ENCODE peak calls at places on chromosomes 11 and 22, in eight cellular contexts. One of them, this sample, is unnamed.

GRCh38 chr11:102666331-102666957 is 39.1 kb downstream of the MMP27 start:
- DNase-seq in ecto neural progenitor cell: no peak
- DNase-seq in RPMI8226: peak
- DNase-seq in KG1: no peak
- DNase-seq in colonic mucosa: peak
- DNase-seq in hippocampal formation: no peak
- DNase-seq in anterior cingulate cortex: no peak
- DNase-seq in B cell: no peak
- DNase-seq in this sample: no peak

GRCh38 chr11:119373917-119374631 is 7.4 kb downstream of the USP2 start:
- DNase-seq in KG1: no peak
- DNase-seq in colonic mucosa: peak
- DNase-seq in B cell: peak
- DNase-seq in anterior cingulate cortex: peak
- DNase-seq in hippocampal formation: peak
- DNase-seq in RPMI8226: peak
- DNase-seq in ecto neural progenitor cell: peak
- DNase-seq in this sample: peak

GRCh38 chr22:29149841-29150555 is 55.7 kb upstream of the EMID1 start:
- DNase-seq in anterior cingulate cortex: peak
- DNase-seq in hippocampal formation: peak
- DNase-seq in KG1: no peak
- DNase-seq in colonic mucosa: no peak
- DNase-seq in B cell: no peak
- DNase-seq in ecto neural progenitor cell: peak
- DNase-seq in RPMI8226: no peak
- DNase-seq in this sample: no peak

GRCh38 chr11:129023968-129024676 is 81.5 kb upstream of the TP53AIP1 start:
- DNase-seq in RPMI8226: peak
- DNase-seq in KG1: no peak
- DNase-seq in hippocampal formation: no peak
- DNase-seq in anterior cingulate cortex: peak
- DNase-seq in colonic mucosa: peak
- DNase-seq in ecto neural progenitor cell: peak
- DNase-seq in B cell: no peak
- DNase-seq in this sample: no peak

GRCh38 chr11:2769779-2770555 is 70.2 kb upstream of the KCNQ1OT1 start:
- DNase-seq in RPMI8226: no peak
- DNase-seq in colonic mucosa: peak
- DNase-seq in hippocampal formation: no peak
- DNase-seq in B cell: no peak
- DNase-seq in KG1: no peak
- DNase-seq in anterior cingulate cortex: no peak
- DNase-seq in ecto neural progenitor cell: peak
- DNase-seq in this sample: peak

GRCh38 chr22:24805790-24806662 is at the start of gene SGSM1:
- DNase-seq in B cell: peak
- DNase-seq in KG1: peak
- DNase-seq in ecto neural progenitor cell: peak
- DNase-seq in RPMI8226: peak
- DNase-seq in anterior cingulate cortex: peak
- DNase-seq in hippocampal formation: peak
- DNase-seq in colonic mucosa: peak
- DNase-seq in this sample: peak

GRCh38 chr11:122788781-122789535 is 49.3 kb upstream of the CRTAM start:
- DNase-seq in anterior cingulate cortex: no peak
- DNase-seq in colonic mucosa: no peak
- DNase-seq in hippocampal formation: no peak
- DNase-seq in B cell: no peak
- DNase-seq in ecto neural progenitor cell: no peak
- DNase-seq in RPMI8226: no peak
- DNase-seq in KG1: no peak
- DNase-seq in this sample: no peak

GRCh38 chr11:117328414-117329010 is 858 bp downstream of the CEP164 start:
- DNase-seq in hippocampal formation: no peak
- DNase-seq in colonic mucosa: peak
- DNase-seq in anterior cingulate cortex: no peak
- DNase-seq in KG1: no peak
- DNase-seq in ecto neural progenitor cell: peak
- DNase-seq in RPMI8226: peak
- DNase-seq in B cell: no peak
- DNase-seq in this sample: no peak

GRCh38 chr22:22907551-22908494 is 20.2 kb downstream of the IGLL5 start:
- DNase-seq in KG1: no peak
- DNase-seq in ecto neural progenitor cell: no peak
- DNase-seq in RPMI8226: no peak
- DNase-seq in hippocampal formation: no peak
- DNase-seq in B cell: no peak
- DNase-seq in colonic mucosa: no peak
- DNase-seq in anterior cingulate cortex: no peak
- DNase-seq in this sample: no peak

GRCh38 chr11:2468363-2469240 is 23.8 kb downstream of the KCNQ1 start:
- DNase-seq in anterior cingulate cortex: no peak
- DNase-seq in RPMI8226: no peak
- DNase-seq in ecto neural progenitor cell: no peak
- DNase-seq in KG1: no peak
- DNase-seq in colonic mucosa: peak
- DNase-seq in hippocampal formation: no peak
- DNase-seq in B cell: peak
- DNase-seq in this sample: no peak

GRCh38 chr22:20946080-20946986 is 20.7 kb upstream of the AIFM3 start:
- DNase-seq in B cell: no peak
- DNase-seq in colonic mucosa: no peak
- DNase-seq in ecto neural progenitor cell: no peak
- DNase-seq in KG1: no peak
- DNase-seq in anterior cingulate cortex: no peak
- DNase-seq in hippocampal formation: no peak
- DNase-seq in RPMI8226: no peak
- DNase-seq in this sample: no peak

GRCh38 chr11:612201-612960 is 3.4 kb downstream of the IRF7 start:
- DNase-seq in ecto neural progenitor cell: no peak
- DNase-seq in KG1: no peak
- DNase-seq in B cell: no peak
- DNase-seq in RPMI8226: no peak
- DNase-seq in hippocampal formation: no peak
- DNase-seq in anterior cingulate cortex: no peak
- DNase-seq in colonic mucosa: peak
- DNase-seq in this sample: peak

GRCh38 chr11:40722179-40722795 is 737.2 kb downstream of the LRRC4C start:
- DNase-seq in B cell: no peak
- DNase-seq in anterior cingulate cortex: no peak
- DNase-seq in ecto neural progenitor cell: peak
- DNase-seq in RPMI8226: peak
- DNase-seq in colonic mucosa: no peak
- DNase-seq in KG1: no peak
- DNase-seq in hippocampal formation: no peak
- DNase-seq in this sample: peak

GRCh38 chr22:29195118-29195963 is 10.4 kb upstream of the EMID1 start:
- DNase-seq in KG1: no peak
- DNase-seq in ecto neural progenitor cell: peak
- DNase-seq in B cell: no peak
- DNase-seq in hippocampal formation: no peak
- DNase-seq in colonic mucosa: no peak
- DNase-seq in RPMI8226: no peak
- DNase-seq in anterior cingulate cortex: no peak
- DNase-seq in this sample: no peak

GRCh38 chr11:56841210-56841810 is 92.8 kb upstream of the OR9G4 start:
- DNase-seq in anterior cingulate cortex: peak
- DNase-seq in RPMI8226: peak
- DNase-seq in ecto neural progenitor cell: peak
- DNase-seq in KG1: peak
- DNase-seq in colonic mucosa: peak
- DNase-seq in B cell: no peak
- DNase-seq in hippocampal formation: peak
- DNase-seq in this sample: peak

GRCh38 chr22:38757464-38757757 is 1.6 kb upstream of the SUN2 start:
- DNase-seq in RPMI8226: no peak
- DNase-seq in colonic mucosa: no peak
- DNase-seq in KG1: no peak
- DNase-seq in ecto neural progenitor cell: no peak
- DNase-seq in B cell: no peak
- DNase-seq in anterior cingulate cortex: no peak
- DNase-seq in hippocampal formation: no peak
- DNase-seq in this sample: no peak

GRCh38 chr22:17302616-17303015 is 66.6 kb upstream of the CECR2 start:
- DNase-seq in hippocampal formation: no peak
- DNase-seq in KG1: no peak
- DNase-seq in anterior cingulate cortex: no peak
- DNase-seq in colonic mucosa: no peak
- DNase-seq in B cell: no peak
- DNase-seq in RPMI8226: no peak
- DNase-seq in ecto neural progenitor cell: no peak
- DNase-seq in this sample: no peak

GRCh38 chr22:41826430-41827383 is 6.2 kb upstream of the SREBF2 start:
- DNase-seq in anterior cingulate cortex: no peak
- DNase-seq in RPMI8226: peak
- DNase-seq in colonic mucosa: peak
- DNase-seq in KG1: no peak
- DNase-seq in hippocampal formation: no peak
- DNase-seq in B cell: no peak
- DNase-seq in ecto neural progenitor cell: no peak
- DNase-seq in this sample: no peak

GRCh38 chr11:28703371-28703770 is 595.2 kb downstream of the METTL15 start:
- DNase-seq in hippocampal formation: no peak
- DNase-seq in ecto neural progenitor cell: no peak
- DNase-seq in anterior cingulate cortex: no peak
- DNase-seq in B cell: no peak
- DNase-seq in RPMI8226: no peak
- DNase-seq in colonic mucosa: no peak
- DNase-seq in KG1: no peak
- DNase-seq in this sample: no peak

GRCh38 chr22:45201678-45202332 is 38.1 kb downstream of the NUP50 start:
- DNase-seq in ecto neural progenitor cell: no peak
- DNase-seq in RPMI8226: no peak
- DNase-seq in B cell: no peak
- DNase-seq in colonic mucosa: no peak
- DNase-seq in KG1: no peak
- DNase-seq in anterior cingulate cortex: no peak
- DNase-seq in hippocampal formation: no peak
- DNase-seq in this sample: no peak

GRCh38 chr11:6655020-6655789 is 404 bp downstream of the DCHS1 start:
- DNase-seq in colonic mucosa: no peak
- DNase-seq in RPMI8226: no peak
- DNase-seq in hippocampal formation: no peak
- DNase-seq in B cell: no peak
- DNase-seq in anterior cingulate cortex: no peak
- DNase-seq in KG1: no peak
- DNase-seq in ecto neural progenitor cell: peak
- DNase-seq in this sample: peak

GRCh38 chr11:122101625-122102291 is 14.3 kb downstream of the BLID start:
- DNase-seq in anterior cingulate cortex: peak
- DNase-seq in KG1: no peak
- DNase-seq in RPMI8226: no peak
- DNase-seq in hippocampal formation: peak
- DNase-seq in B cell: no peak
- DNase-seq in ecto neural progenitor cell: peak
- DNase-seq in colonic mucosa: peak
- DNase-seq in this sample: peak

GRCh38 chr11:108543316-108543955 is 45.3 kb upstream of the POGLUT3 start:
- DNase-seq in colonic mucosa: no peak
- DNase-seq in RPMI8226: no peak
- DNase-seq in anterior cingulate cortex: no peak
- DNase-seq in hippocampal formation: no peak
- DNase-seq in B cell: no peak
- DNase-seq in ecto neural progenitor cell: no peak
- DNase-seq in KG1: no peak
- DNase-seq in this sample: no peak

This sample was measured in glutamatergic neuron.